ENCODE peak calls at places on chromosomes 13 and 19, in ten cellular contexts. One of them, this sample, is unnamed.

GRCh38 chr13:67769987-67770341 is 539.8 kb upstream of the PCDH9 start:
- DNase-seq in HS-5: no peak
- DNase-seq in NCI-H2081: no peak
- DNase-seq in NCI-H1092 treated with DMSO at 0.1 percent for 48 hours: no peak
- DNase-seq in T-cell: no peak
- DNase-seq in activated CD4-positive, alpha-beta memory T cell treated with anti-CD3 and anti-CD28 coated beads, Interleukin-2, amount 10 ng/mL, durations not matched to agents 7 days and 5 days: no peak
- DNase-seq in stomach: no peak
- DNase-seq in AG08396: no peak
- DNase-seq in NCI-H1105: peak; percentile 31
- DNase-seq in heart left ventricle: no peak
- DNase-seq in this sample: no peak

GRCh38 chr19:10870955-10871603 is at the start of gene CARM1:
- DNase-seq in HS-5: peak; percentile 85
- DNase-seq in NCI-H2081: peak; percentile 93
- DNase-seq in NCI-H1092 treated with DMSO at 0.1 percent for 48 hours: peak; percentile 100
- DNase-seq in T-cell: peak; percentile 99
- DNase-seq in activated CD4-positive, alpha-beta memory T cell treated with anti-CD3 and anti-CD28 coated beads, Interleukin-2, amount 10 ng/mL, durations not matched to agents 7 days and 5 days: peak; percentile 100
- DNase-seq in stomach: peak; percentile 100
- DNase-seq in AG08396: peak; percentile 100
- DNase-seq in NCI-H1105: peak; percentile 100
- DNase-seq in heart left ventricle: peak; percentile 100
- DNase-seq in this sample: peak; percentile 99

GRCh38 chr13:112893570-112894422 is 75.2 kb upstream of the MCF2L start:
- DNase-seq in HS-5: no peak
- DNase-seq in NCI-H2081: peak; percentile 70
- DNase-seq in NCI-H1092 treated with DMSO at 0.1 percent for 48 hours: peak; percentile 51
- DNase-seq in T-cell: no peak
- DNase-seq in activated CD4-positive, alpha-beta memory T cell treated with anti-CD3 and anti-CD28 coated beads, Interleukin-2, amount 10 ng/mL, durations not matched to agents 7 days and 5 days: peak; percentile 27
- DNase-seq in stomach: peak; percentile 69
- DNase-seq in AG08396: peak; percentile 72
- DNase-seq in NCI-H1105: peak; percentile 83
- DNase-seq in heart left ventricle: peak; percentile 66
- DNase-seq in this sample: no peak

GRCh38 chr19:55158848-55159793 is 1.6 kb upstream of the TNNI3 start:
- DNase-seq in HS-5: no peak
- DNase-seq in NCI-H2081: no peak
- DNase-seq in NCI-H1092 treated with DMSO at 0.1 percent for 48 hours: no peak
- DNase-seq in T-cell: no peak
- DNase-seq in activated CD4-positive, alpha-beta memory T cell treated with anti-CD3 and anti-CD28 coated beads, Interleukin-2, amount 10 ng/mL, durations not matched to agents 7 days and 5 days: no peak
- DNase-seq in stomach: no peak
- DNase-seq in AG08396: peak; percentile 58
- DNase-seq in NCI-H1105: no peak
- DNase-seq in heart left ventricle: peak; percentile 88
- DNase-seq in this sample: peak; percentile 83

GRCh38 chr13:62598708-62599107 is 1183.1 kb upstream of the PCDH20 start:
- DNase-seq in HS-5: no peak
- DNase-seq in NCI-H2081: no peak
- DNase-seq in NCI-H1092 treated with DMSO at 0.1 percent for 48 hours: no peak
- DNase-seq in T-cell: no peak
- DNase-seq in activated CD4-positive, alpha-beta memory T cell treated with anti-CD3 and anti-CD28 coated beads, Interleukin-2, amount 10 ng/mL, durations not matched to agents 7 days and 5 days: no peak
- DNase-seq in stomach: no peak
- DNase-seq in AG08396: no peak
- DNase-seq in NCI-H1105: no peak
- DNase-seq in heart left ventricle: no peak
- DNase-seq in this sample: no peak

GRCh38 chr19:14434543-14435319 is 1.6 kb downstream of the PKN1 start:
- DNase-seq in HS-5: peak; percentile 36
- DNase-seq in NCI-H2081: no peak
- DNase-seq in NCI-H1092 treated with DMSO at 0.1 percent for 48 hours: no peak
- DNase-seq in T-cell: peak; percentile 49
- DNase-seq in activated CD4-positive, alpha-beta memory T cell treated with anti-CD3 and anti-CD28 coated beads, Interleukin-2, amount 10 ng/mL, durations not matched to agents 7 days and 5 days: peak; percentile 58
- DNase-seq in stomach: peak; percentile 71
- DNase-seq in AG08396: peak; percentile 75
- DNase-seq in NCI-H1105: no peak
- DNase-seq in heart left ventricle: peak; percentile 78
- DNase-seq in this sample: peak; percentile 81

GRCh38 chr19:35975608-35976214 is 19.3 kb upstream of the SDHAF1 start:
- DNase-seq in HS-5: no peak
- DNase-seq in NCI-H2081: no peak
- DNase-seq in NCI-H1092 treated with DMSO at 0.1 percent for 48 hours: no peak
- DNase-seq in T-cell: no peak
- DNase-seq in activated CD4-positive, alpha-beta memory T cell treated with anti-CD3 and anti-CD28 coated beads, Interleukin-2, amount 10 ng/mL, durations not matched to agents 7 days and 5 days: no peak
- DNase-seq in stomach: no peak
- DNase-seq in AG08396: peak; percentile 56
- DNase-seq in NCI-H1105: no peak
- DNase-seq in heart left ventricle: no peak
- DNase-seq in this sample: no peak

GRCh38 chr19:54159352-54160181 is at the start of gene LENG1:
- DNase-seq in HS-5: peak; percentile 99
- DNase-seq in NCI-H2081: peak; percentile 100
- DNase-seq in NCI-H1092 treated with DMSO at 0.1 percent for 48 hours: peak; percentile 98
- DNase-seq in T-cell: peak; percentile 99
- DNase-seq in activated CD4-positive, alpha-beta memory T cell treated with anti-CD3 and anti-CD28 coated beads, Interleukin-2, amount 10 ng/mL, durations not matched to agents 7 days and 5 days: peak; percentile 100
- DNase-seq in stomach: peak; percentile 100
- DNase-seq in AG08396: peak; percentile 99
- DNase-seq in NCI-H1105: peak; percentile 100
- DNase-seq in heart left ventricle: peak; percentile 98
- DNase-seq in this sample: peak; percentile 100

GRCh38 chr19:57686727-57687126 is 5.0 kb downstream of the ZNF551 start:
- DNase-seq in HS-5: no peak
- DNase-seq in NCI-H2081: no peak
- DNase-seq in NCI-H1092 treated with DMSO at 0.1 percent for 48 hours: no peak
- DNase-seq in T-cell: no peak
- DNase-seq in activated CD4-positive, alpha-beta memory T cell treated with anti-CD3 and anti-CD28 coated beads, Interleukin-2, amount 10 ng/mL, durations not matched to agents 7 days and 5 days: no peak
- DNase-seq in stomach: no peak
- DNase-seq in AG08396: no peak
- DNase-seq in NCI-H1105: no peak
- DNase-seq in heart left ventricle: no peak
- DNase-seq in this sample: no peak